ENCODE peak calls at places on chromosomes 11 and 22, in six cellular contexts. One of them, this sample, is unnamed.

GRCh38 chr11:27388869-27389268 is 25.9 kb upstream of the CCDC34 start:
- DNase-seq in mesendoderm: no peak
- DNase-seq in neuronal stem cell: no peak
- DNase-seq in IMR-90: peak; percentile 33
- DNase-seq in H1: no peak
- DNase-seq in H9: no peak
- DNase-seq in this sample: no peak

GRCh38 chr22:44940121-44940520 is 69.7 kb downstream of the PHF21B start:
- DNase-seq in mesendoderm: peak; percentile 22
- DNase-seq in neuronal stem cell: no peak
- DNase-seq in IMR-90: no peak
- DNase-seq in H1: no peak
- DNase-seq in H9: peak; percentile 54
- DNase-seq in this sample: no peak

GRCh38 chr11:77823775-77824174 is 2.8 kb downstream of the AAMDC start:
- DNase-seq in mesendoderm: no peak
- DNase-seq in neuronal stem cell: no peak
- DNase-seq in IMR-90: peak; percentile 52
- DNase-seq in H1: no peak
- DNase-seq in H9: no peak
- DNase-seq in this sample: peak; percentile 68

GRCh38 chr11:78000193-78000592 is 5.7 kb upstream of the INTS4 start:
- DNase-seq in mesendoderm: peak; percentile 95
- DNase-seq in neuronal stem cell: no peak
- DNase-seq in IMR-90: peak; percentile 77
- DNase-seq in H1: no peak
- DNase-seq in H9: peak; percentile 73
- DNase-seq in this sample: peak; percentile 75

GRCh38 chr11:85827768-85828639 is 17.1 kb upstream of the SYTL2 start:
- DNase-seq in mesendoderm: peak; percentile 75
- DNase-seq in neuronal stem cell: no peak
- DNase-seq in IMR-90: peak; percentile 91
- DNase-seq in H1: no peak
- DNase-seq in H9: no peak
- DNase-seq in this sample: peak; percentile 95

GRCh38 chr11:127006311-127006710 is 5.7 kb upstream of the KIRREL3 start:
- DNase-seq in mesendoderm: no peak
- DNase-seq in neuronal stem cell: no peak
- DNase-seq in IMR-90: peak; percentile 55
- DNase-seq in H1: no peak
- DNase-seq in H9: no peak
- DNase-seq in this sample: no peak

GRCh38 chr22:46767249-46767985 is 5.0 kb downstream of the TBC1D22A start:
- DNase-seq in mesendoderm: no peak
- DNase-seq in neuronal stem cell: no peak
- DNase-seq in IMR-90: no peak
- DNase-seq in H1: no peak
- DNase-seq in H9: no peak
- DNase-seq in this sample: no peak

GRCh38 chr11:133659542-133660201 is 127.4 kb upstream of the OPCML start:
- DNase-seq in mesendoderm: peak; percentile 26
- DNase-seq in neuronal stem cell: no peak
- DNase-seq in IMR-90: no peak
- DNase-seq in H1: no peak
- DNase-seq in H9: peak; percentile 13
- DNase-seq in this sample: no peak

GRCh38 chr22:32518848-32519247 is 44.2 kb downstream of the FBXO7 start:
- DNase-seq in mesendoderm: peak; percentile 33
- DNase-seq in neuronal stem cell: no peak
- DNase-seq in IMR-90: no peak
- DNase-seq in H1: no peak
- DNase-seq in H9: no peak
- DNase-seq in this sample: no peak

GRCh38 chr11:70482529-70482917 is 84.2 kb downstream of the CTTN start:
- DNase-seq in mesendoderm: no peak
- DNase-seq in neuronal stem cell: no peak
- DNase-seq in IMR-90: peak; percentile 11
- DNase-seq in H1: no peak
- DNase-seq in H9: no peak
- DNase-seq in this sample: no peak

GRCh38 chr11:115126515-115127208 is 377.6 kb downstream of the CADM1 start:
- DNase-seq in mesendoderm: no peak
- DNase-seq in neuronal stem cell: no peak
- DNase-seq in IMR-90: no peak
- DNase-seq in H1: no peak
- DNase-seq in H9: no peak
- DNase-seq in this sample: no peak

GRCh38 chr11:78370406-78371172 is 47.0 kb downstream of the GAB2 start:
- DNase-seq in mesendoderm: no peak
- DNase-seq in neuronal stem cell: no peak
- DNase-seq in IMR-90: peak; percentile 41
- DNase-seq in H1: no peak
- DNase-seq in H9: no peak
- DNase-seq in this sample: peak; percentile 42

GRCh38 chr22:30325065-30325720 is 1.5 kb downstream of the TBC1D10A start:
- DNase-seq in mesendoderm: peak; percentile 32
- DNase-seq in neuronal stem cell: no peak
- DNase-seq in IMR-90: peak; percentile 90
- DNase-seq in H1: no peak
- DNase-seq in H9: no peak
- DNase-seq in this sample: peak; percentile 98

GRCh38 chr11:28470180-28470579 is 362.0 kb downstream of the METTL15 start:
- DNase-seq in mesendoderm: no peak
- DNase-seq in neuronal stem cell: no peak
- DNase-seq in IMR-90: no peak
- DNase-seq in H1: no peak
- DNase-seq in H9: no peak
- DNase-seq in this sample: no peak

GRCh38 chr11:93279911-93280347 is 50.6 kb upstream of the DEUP1 start:
- DNase-seq in mesendoderm: no peak
- DNase-seq in neuronal stem cell: no peak
- DNase-seq in IMR-90: no peak
- DNase-seq in H1: no peak
- DNase-seq in H9: no peak
- DNase-seq in this sample: no peak

DNA sequence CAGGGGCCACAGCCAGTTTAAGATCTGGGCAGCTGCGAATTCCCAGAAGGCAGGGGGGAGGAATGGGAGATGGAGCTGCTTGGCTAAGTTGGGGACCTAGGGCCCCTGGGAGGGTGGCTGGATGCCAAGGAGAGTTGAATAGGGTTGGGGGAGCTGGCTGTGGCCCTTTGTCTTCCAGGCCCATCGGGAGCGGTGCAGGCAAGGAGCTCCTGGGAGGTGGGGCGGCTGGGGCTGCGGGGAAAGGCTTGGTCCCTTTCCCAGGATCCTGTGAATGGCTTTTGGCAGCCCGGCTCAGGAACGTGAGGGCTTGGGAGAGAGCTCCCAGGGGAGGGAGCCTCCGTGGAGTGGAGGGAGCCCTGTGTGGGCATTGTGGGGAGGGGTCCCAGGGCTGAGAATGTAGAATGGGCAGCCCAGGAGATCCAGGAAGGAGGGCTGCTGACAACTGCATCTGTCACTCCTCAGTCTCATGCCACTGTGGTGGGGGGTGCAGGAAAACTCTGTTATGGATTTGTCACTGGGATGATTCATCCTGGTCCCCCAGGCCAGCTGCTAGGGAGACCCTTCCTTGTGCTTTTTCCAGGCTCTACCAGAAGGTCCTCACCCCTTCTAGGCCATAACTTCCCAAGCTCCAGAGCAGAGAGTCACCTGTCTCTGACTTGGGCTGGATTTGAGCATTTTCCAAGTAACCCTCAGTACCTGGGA is 6.0 kb downstream of the FREY1 start:
- DNase-seq in mesendoderm: no peak
- DNase-seq in neuronal stem cell: no peak
- DNase-seq in IMR-90: no peak
- DNase-seq in H1: no peak
- DNase-seq in H9: no peak
- DNase-seq in this sample: no peak
- H2BK15ac ChIP-seq in mesendoderm: no peak overlapping the region
- H2BK15ac ChIP-seq in neuronal stem cell: peak overlapping the region; percentile 61
- H2BK15ac ChIP-seq in IMR-90: no peak overlapping the region
- H2BK15ac ChIP-seq in H1: no peak overlapping the region
- H2BK15ac ChIP-seq in H9: no peak overlapping the region
- H2BK15ac ChIP-seq in this sample: no peak overlapping the region

GRCh38 chr11:57310630-57311086 is 14.1 kb downstream of the TNKS1BP1 start:
- DNase-seq in mesendoderm: no peak
- DNase-seq in neuronal stem cell: no peak
- DNase-seq in IMR-90: peak; percentile 27
- DNase-seq in H1: no peak
- DNase-seq in H9: no peak
- DNase-seq in this sample: no peak

GRCh38 chr11:57312511-57313021 is 12.2 kb downstream of the TNKS1BP1 start:
- DNase-seq in mesendoderm: no peak
- DNase-seq in neuronal stem cell: no peak
- DNase-seq in IMR-90: no peak
- DNase-seq in H1: no peak
- DNase-seq in H9: no peak
- DNase-seq in this sample: no peak

GRCh38 chr11:57310091-57310490 is 14.7 kb downstream of the TNKS1BP1 start:
- DNase-seq in mesendoderm: no peak
- DNase-seq in neuronal stem cell: no peak
- DNase-seq in IMR-90: no peak
- DNase-seq in H1: no peak
- DNase-seq in H9: no peak
- DNase-seq in this sample: no peak

GRCh38 chr11:57313071-57313787 is 11.5 kb downstream of the TNKS1BP1 start:
- DNase-seq in mesendoderm: no peak
- DNase-seq in neuronal stem cell: no peak
- DNase-seq in IMR-90: no peak
- DNase-seq in H1: no peak
- DNase-seq in H9: no peak
- DNase-seq in this sample: no peak

DNA sequence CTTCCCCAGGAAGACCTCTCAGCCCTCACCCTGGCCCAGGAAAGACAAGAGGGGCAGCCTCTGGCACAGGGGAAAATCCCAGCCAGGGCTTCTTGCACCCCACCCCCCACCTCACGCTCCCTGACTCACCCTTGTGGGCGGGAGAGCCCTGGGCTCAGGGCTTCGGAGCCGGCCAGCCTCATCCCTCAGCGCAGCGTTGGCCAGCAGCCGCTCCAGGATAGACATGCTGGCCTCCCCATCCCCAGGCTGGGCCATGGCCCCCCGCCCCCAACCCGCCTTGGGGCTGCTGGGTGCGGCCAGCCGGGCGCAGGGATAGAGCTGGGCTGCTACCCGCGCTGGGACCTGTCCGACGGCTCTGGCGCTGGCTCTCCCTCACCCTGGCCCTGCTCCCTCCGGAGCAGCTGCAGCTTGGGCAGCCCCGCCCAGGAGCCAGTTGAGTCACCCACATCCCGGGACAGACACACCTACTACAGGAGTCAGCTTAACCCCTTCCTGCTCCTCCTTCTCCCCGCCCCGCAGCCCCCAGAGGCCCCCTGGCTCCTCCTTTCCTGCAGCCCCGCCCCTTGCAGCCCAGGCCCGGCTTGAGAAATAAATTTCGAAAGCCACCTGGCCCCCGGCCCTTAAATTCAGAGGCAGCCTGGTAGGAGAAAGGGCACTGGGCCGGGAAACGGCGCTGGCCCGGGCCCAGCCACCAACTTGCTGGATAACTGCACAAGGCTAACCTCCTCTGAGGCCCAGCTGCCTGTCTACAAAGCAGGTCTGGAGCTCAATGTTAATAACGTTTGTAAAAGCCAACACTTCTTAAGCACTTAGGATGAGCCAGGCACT is 13.4 kb downstream of the TNKS1BP1 start:
- DNase-seq in mesendoderm: peak; percentile 98
- DNase-seq in neuronal stem cell: peak; percentile 75
- DNase-seq in IMR-90: peak; percentile 97
- DNase-seq in H1: peak; percentile 83
- DNase-seq in H9: peak; percentile 98
- DNase-seq in this sample: peak; percentile 97
- H2AK5ac ChIP-seq in mesendoderm: no peak overlapping the region
- H2AK5ac ChIP-seq in neuronal stem cell: no peak overlapping the region
- H2AK5ac ChIP-seq in IMR-90: peak overlapping the region; percentile 81
- H2AK5ac ChIP-seq in H1: peak overlapping the region; percentile 57
- H2AK5ac ChIP-seq in H9: no peak overlapping the region
- H2AK5ac ChIP-seq in this sample: peak overlapping the region; percentile 14

GRCh38 chr11:59669611-59670009 is 773 bp upstream of the PATL1 start:
- DNase-seq in mesendoderm: peak; percentile 63
- DNase-seq in neuronal stem cell: no peak
- DNase-seq in IMR-90: peak; percentile 49
- DNase-seq in H1: no peak
- DNase-seq in H9: no peak
- DNase-seq in this sample: peak; percentile 73

GRCh38 chr11:59666969-59667368 is 1.9 kb downstream of the PATL1 start:
- DNase-seq in mesendoderm: no peak
- DNase-seq in neuronal stem cell: no peak
- DNase-seq in IMR-90: peak; percentile 15
- DNase-seq in H1: no peak
- DNase-seq in H9: no peak
- DNase-seq in this sample: peak; percentile 40

GRCh38 chr11:59667812-59668187 is 1.0 kb downstream of the PATL1 start:
- DNase-seq in mesendoderm: no peak
- DNase-seq in neuronal stem cell: no peak
- DNase-seq in IMR-90: no peak
- DNase-seq in H1: no peak
- DNase-seq in H9: no peak
- DNase-seq in this sample: no peak

GRCh38 chr11:59668950-59669610 is at the start of gene PATL1:
- DNase-seq in mesendoderm: peak; percentile 98
- DNase-seq in neuronal stem cell: peak; percentile 97
- DNase-seq in IMR-90: peak; percentile 98
- DNase-seq in H1: peak; percentile 92
- DNase-seq in H9: peak; percentile 98
- DNase-seq in this sample: peak; percentile 99

DNA sequence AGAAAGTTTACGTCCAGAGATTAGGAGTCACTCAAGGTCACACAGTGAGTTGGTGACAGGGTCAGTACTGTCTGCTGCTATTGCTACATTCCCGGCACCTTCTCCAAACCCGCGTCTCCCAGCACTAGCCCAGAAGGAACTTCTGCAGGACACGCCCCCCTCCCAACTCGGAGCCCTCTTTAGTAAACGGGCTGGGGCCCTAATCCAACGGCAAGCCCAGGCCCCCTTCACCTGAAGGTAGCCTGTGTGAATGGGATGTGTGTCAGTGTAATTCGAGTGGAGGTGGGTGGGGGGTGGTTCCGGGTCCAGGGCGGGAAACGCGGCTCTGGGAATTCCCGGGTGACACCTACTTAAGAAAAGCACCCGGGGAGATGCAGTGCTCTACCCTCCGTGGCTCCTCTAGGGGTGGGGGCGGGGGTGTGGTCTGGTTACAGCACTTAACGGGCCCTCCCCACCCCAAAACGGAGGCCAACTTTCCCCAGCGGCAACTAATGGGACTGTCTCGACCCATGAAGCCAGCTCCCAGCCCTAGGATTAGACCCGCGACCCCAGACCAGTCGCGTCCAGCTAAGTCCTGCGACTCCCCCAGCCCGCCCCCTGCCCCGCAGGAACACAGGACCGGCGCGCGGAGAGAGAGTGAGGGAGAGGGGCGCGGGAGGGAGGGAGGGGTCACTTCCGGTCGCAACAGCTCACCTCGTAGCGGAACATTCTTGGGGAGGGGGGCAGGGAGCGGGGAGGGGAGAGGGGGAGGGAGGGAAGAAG is 468 bp downstream of the PATL1 start:
- DNase-seq in mesendoderm: peak; percentile 93
- DNase-seq in neuronal stem cell: peak; percentile 78
- DNase-seq in IMR-90: peak; percentile 28
- DNase-seq in H1: peak; percentile 36
- DNase-seq in H9: peak; percentile 71
- DNase-seq in this sample: peak; percentile 74
- H3K4me1 ChIP-seq in mesendoderm: peaks cover 2% of the 10 kb centered on the region
- H3K4me1 ChIP-seq in neuronal stem cell: peaks cover 5% of the 10 kb centered on the region
- H3K4me1 ChIP-seq in IMR-90: peaks cover 3% of the 10 kb centered on the region
- H3K4me1 ChIP-seq in H1: no peaks in the 10 kb centered on the region
- H3K4me1 ChIP-seq in H9: peaks cover 3% of the 10 kb centered on the region
- H3K4me1 ChIP-seq in this sample: peaks cover 2% of the 10 kb centered on the region

GRCh38 chr11:30573951-30574350 is 12.2 kb downstream of the MPPED2 start:
- DNase-seq in mesendoderm: no peak
- DNase-seq in neuronal stem cell: no peak
- DNase-seq in IMR-90: peak; percentile 64
- DNase-seq in H1: no peak
- DNase-seq in H9: no peak
- DNase-seq in this sample: peak; percentile 70
- H2BK15ac ChIP-seq in mesendoderm: no peak overlapping the region
- H2BK15ac ChIP-seq in neuronal stem cell: no peak overlapping the region
- H2BK15ac ChIP-seq in IMR-90: no peak overlapping the region
- H2BK15ac ChIP-seq in H1: no peak overlapping the region
- H2BK15ac ChIP-seq in H9: no peak overlapping the region
- H2BK15ac ChIP-seq in this sample: no peak overlapping the region

This sample was measured in mesenchymal stem cell.